ENCODE peak calls at places on chromosome 14, in six cellular contexts. Z, L, I, T, B and H are unnamed samples.

GRCh38 chr14:65359503-65359902 is 53.0 kb upstream of the FUT8 start:
- DNase-seq in Z (no peak), L (no peak), I (no peak), T (no peak), B (no peak), H (no peak)

GRCh38 chr14:91417134-91417982 is at the start of gene CCDC88C:
- DNase-seq in T (peak), Z (peak), B (peak), L (peak), I (peak), H (peak)

GRCh38 chr14:104297313-104297704 is 158.9 kb downstream of the KIF26A start:
- DNase-seq in T (no peak), L (no peak), B (no peak), Z (no peak), I (no peak), H (no peak)

GRCh38 chr14:53953828-53954550 is 2.6 kb downstream of the BMP4 start:
- DNase-seq in I (peak), B (no peak), T (peak), L (peak), Z (peak), H (peak)

GRCh38 chr14:52755607-52756316 is 25.8 kb downstream of the STYX start:
- DNase-seq in L (no peak), B (no peak), I (no peak), T (no peak), Z (no peak), H (no peak)

GRCh38 chr14:89425931-89426330 is 8.9 kb upstream of the FOXN3 start:
- DNase-seq in I (no peak), L (no peak), B (no peak), T (no peak), Z (no peak), H (peak)

GRCh38 chr14:32055175-32055574 is 21.9 kb upstream of the ARHGAP5 start:
- DNase-seq in T (no peak), L (no peak), B (no peak), Z (no peak), I (no peak), H (no peak)

GRCh38 chr14:105193916-105194782 is 13.0 kb upstream of the NUDT14 start:
- DNase-seq in Z (no peak), T (no peak), I (peak), L (no peak), B (no peak), H (peak)

GRCh38 chr14:28365510-28365909 is 401.1 kb upstream of the FOXG1 start:
- DNase-seq in Z (peak), L (no peak), B (no peak), I (no peak), T (no peak), H (no peak)

GRCh38 chr14:35400707-35401421 is 3.7 kb downstream of the NFKBIA start:
- DNase-seq in Z (peak), B (no peak), L (no peak), I (peak), T (no peak), H (peak)

GRCh38 chr14:50362791-50363733 is 33.6 kb downstream of the CDKL1 start:
- DNase-seq in Z (no peak), T (no peak), L (no peak), I (no peak), B (no peak), H (peak)

GRCh38 chr14:79332504-79333197 is 878.7 kb downstream of the DIO2 start:
- DNase-seq in I (no peak), T (no peak), B (no peak), Z (no peak), L (no peak), H (no peak)

GRCh38 chr14:103123634-103124500 is 606 bp downstream of the TNFAIP2 start:
- DNase-seq in B (no peak), I (no peak), Z (peak), L (peak), T (peak), H (no peak)

GRCh38 chr14:37593496-37594237 is 1.4 kb downstream of the FOXA1 start:
- DNase-seq in Z (no peak), T (no peak), B (no peak), I (no peak), L (no peak), H (no peak)

GRCh38 chr14:20294636-20295035 is 11.1 kb downstream of the TTC5 start:
- DNase-seq in T (no peak), L (no peak), B (no peak), I (no peak), Z (no peak), H (no peak)

GRCh38 chr14:72776701-72777255 is 117.1 kb downstream of the DPF3 start:
- DNase-seq in T (no peak), L (no peak), I (no peak), B (no peak), Z (no peak), H (no peak)

GRCh38 chr14:22561661-22562579 is 27.1 kb downstream of the DAD1 start:
- DNase-seq in L (no peak), B (no peak), T (peak), Z (no peak), I (peak), H (peak)

GRCh38 chr14:49934638-49935037 is 41.8 kb downstream of the ARF6 start:
- DNase-seq in L (no peak), Z (no peak), T (no peak), I (peak), B (no peak), H (no peak)

GRCh38 chr14:63229330-63230059 is 25.3 kb downstream of the RHOJ start:
- DNase-seq in T (no peak), I (no peak), L (no peak), Z (no peak), B (no peak), H (no peak)

DNA sequence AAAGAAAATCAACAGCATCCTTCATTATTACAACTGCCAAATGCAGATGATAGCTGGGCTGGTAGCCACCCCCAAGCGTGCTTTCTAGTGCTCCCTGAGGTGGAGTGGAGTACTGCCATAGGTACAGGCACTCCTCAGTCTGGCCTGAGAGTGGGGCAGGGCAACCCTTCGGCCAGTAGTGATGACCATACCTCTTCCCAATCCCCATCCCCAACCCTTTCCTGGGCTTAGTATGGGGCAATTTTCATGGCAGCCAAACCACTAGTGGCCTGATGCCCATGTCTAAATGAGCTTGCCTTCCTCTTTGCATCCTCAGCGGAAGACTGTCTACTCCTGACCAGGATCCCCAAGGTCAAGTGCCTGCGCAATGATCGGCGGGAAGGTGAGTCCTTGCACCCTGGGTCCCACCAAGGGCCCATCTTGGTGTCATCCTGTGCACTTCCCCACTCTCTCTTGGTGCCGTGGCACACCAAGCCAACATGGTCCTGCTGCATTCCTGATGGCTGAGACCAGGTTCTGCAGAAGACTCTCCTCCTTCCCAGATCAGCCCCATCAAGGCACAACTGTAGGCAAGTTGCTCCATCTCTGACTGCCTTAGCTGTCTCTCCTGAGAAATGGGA is 65.8 kb downstream of the GALNT16 start:
- DNase-seq in Z (no peak), T (no peak), B (no peak), L (peak), I (no peak), H (no peak)
- TF ChIP-seq CTCF in Z (no peak), T (no peak), B (peak), L (no peak), I (no peak), H (no peak)

GRCh38 chr14:92737206-92737605 is 11.2 kb downstream of the LGMN start:
- DNase-seq in Z (no peak), I (no peak), B (no peak), L (no peak), T (peak), H (peak)
- TF ChIP-seq CTCF in Z (no peak), I (no peak), B (no peak), L (no peak), T (no peak), H (no peak)

GRCh38 chr14:74609721-74610120 is 2.3 kb downstream of the LTBP2 start:
- DNase-seq in B (no peak), Z (no peak), I (no peak), T (no peak), L (no peak), H (no peak)

GRCh38 chr14:74606727-74607126 is 5.3 kb downstream of the LTBP2 start:
- DNase-seq in L (no peak), I (no peak), B (no peak), T (no peak), Z (no peak), H (no peak)

GRCh38 chr14:74610199-74610865 is 1.7 kb downstream of the LTBP2 start:
- DNase-seq in Z (no peak), I (no peak), T (no peak), L (no peak), B (no peak), H (no peak)

GRCh38 chr14:74610866-74611671 is 968 bp downstream of the LTBP2 start:
- DNase-seq in I (peak), L (no peak), B (no peak), Z (no peak), T (no peak), H (no peak)

DNA sequence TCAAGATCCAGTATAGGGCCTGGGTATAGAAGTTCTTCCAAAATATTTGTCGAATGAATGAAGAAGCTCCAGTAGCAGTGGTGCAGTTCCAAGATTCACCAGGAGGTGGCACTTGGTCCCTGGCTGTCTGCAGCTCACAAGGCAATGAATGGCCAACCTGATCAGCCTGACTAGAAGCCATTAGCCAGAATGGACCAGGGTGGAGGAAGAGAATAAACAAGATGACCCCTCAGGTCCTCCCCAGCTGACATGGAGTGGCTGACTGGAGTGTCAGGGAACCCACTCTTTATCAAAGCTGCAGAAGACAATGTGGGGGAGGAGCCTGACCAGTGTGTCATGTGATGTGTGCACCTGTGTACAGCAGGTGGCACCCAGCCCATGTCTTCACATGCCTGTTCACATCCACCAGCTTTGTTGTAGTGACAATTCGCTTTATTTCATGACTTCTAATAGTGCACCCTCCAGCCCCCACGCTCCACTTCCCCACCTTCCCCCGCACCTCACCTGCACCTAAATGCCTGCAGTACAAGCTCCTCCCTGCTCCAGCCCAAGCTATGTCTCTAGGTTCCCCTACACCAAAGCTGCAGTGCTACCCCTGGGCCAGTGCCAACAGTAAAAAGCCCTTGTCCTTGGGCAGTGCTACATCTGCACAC is 3.0 kb downstream of the LTBP2 start:
- DNase-seq in B (peak), I (peak), Z (peak), T (peak), L (peak), H (peak)
- TF ChIP-seq CTCF in B (peak), I (peak), Z (peak), T (peak), L (peak), H (peak)

GRCh38 chr14:33674716-33675115 is 276.2 kb downstream of the EGLN3 start:
- DNase-seq in L (no peak), Z (no peak), T (no peak), I (no peak), B (no peak), H (no peak)

GRCh38 chr14:33679025-33679424 is 271.8 kb downstream of the EGLN3 start:
- DNase-seq in Z (no peak), T (no peak), I (no peak), B (no peak), L (no peak), H (no peak)

GRCh38 chr14:33678012-33678411 is 272.9 kb downstream of the EGLN3 start:
- DNase-seq in L (no peak), I (no peak), B (no peak), Z (no peak), T (no peak), H (no peak)

GRCh38 chr14:33675415-33676130 is 275.3 kb downstream of the EGLN3 start:
- DNase-seq in I (no peak), B (no peak), L (no peak), Z (no peak), T (no peak), H (no peak)

DNA sequence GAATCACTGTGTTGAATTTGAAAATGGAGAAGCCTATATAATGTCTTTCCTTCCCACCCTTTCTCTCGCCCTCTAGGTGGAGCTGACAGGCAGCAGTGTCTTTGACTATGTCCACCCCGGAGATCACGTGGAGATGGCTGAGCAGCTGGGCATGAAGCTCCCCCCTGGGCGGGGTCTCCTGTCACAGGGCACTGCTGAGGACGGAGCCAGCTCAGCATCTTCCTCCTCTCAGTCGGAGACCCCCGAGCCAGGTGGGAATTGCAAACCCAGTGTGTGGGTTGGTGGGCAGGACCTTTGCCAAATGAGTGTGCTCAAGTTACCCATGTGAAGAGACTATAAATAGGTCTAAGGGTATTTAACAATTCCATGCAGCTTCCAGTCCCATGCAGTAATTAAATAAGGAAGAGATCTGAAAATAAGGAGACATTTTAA is 274.7 kb downstream of the EGLN3 start:
- DNase-seq in Z (peak), L (peak), T (no peak), B (peak), I (peak), H (no peak)
- TF ChIP-seq CTCF in Z (peak), L (peak), T (no peak), B (peak), I (peak), H (no peak)